ENCODE peak calls at places on chromosomes 7 and 10, in seven cellular contexts. One of them, this sample, is unnamed.

GRCh38 chr10:119205926-119206602 is 1.3 kb upstream of the GRK5 start:
- DNase-seq in GM12878: no peak
- DNase-seq in H1: no peak
- DNase-seq in K562: peak; percentile 25
- DNase-seq in HCT116: no peak
- DNase-seq in SK-N-SH: peak; percentile 47
- DNase-seq in HepG2: peak; percentile 83
- DNase-seq in this sample: no peak

GRCh38 chr10:102523250-102524029 is 19.7 kb downstream of the SUFU start:
- DNase-seq in GM12878: no peak
- DNase-seq in H1: no peak
- DNase-seq in K562: no peak
- DNase-seq in HCT116: no peak
- DNase-seq in SK-N-SH: no peak
- DNase-seq in HepG2: peak; percentile 23
- DNase-seq in this sample: no peak

GRCh38 chr7:114784756-114785155 is 137.1 kb upstream of the MDFIC start:
- DNase-seq in GM12878: no peak
- DNase-seq in H1: no peak
- DNase-seq in K562: no peak
- DNase-seq in HCT116: no peak
- DNase-seq in SK-N-SH: no peak
- DNase-seq in HepG2: no peak
- DNase-seq in this sample: peak; percentile 5

GRCh38 chr10:69407621-69408301 is 9.0 kb downstream of the TACR2 start:
- DNase-seq in GM12878: no peak
- DNase-seq in H1: no peak
- DNase-seq in K562: peak; percentile 56
- DNase-seq in HCT116: no peak
- DNase-seq in SK-N-SH: peak; percentile 74
- DNase-seq in HepG2: no peak
- DNase-seq in this sample: no peak

GRCh38 chr10:75040576-75040975 is 70.9 kb upstream of the SAMD8 start:
- DNase-seq in GM12878: no peak
- DNase-seq in H1: no peak
- DNase-seq in K562: no peak
- DNase-seq in HCT116: no peak
- DNase-seq in SK-N-SH: no peak
- DNase-seq in HepG2: no peak
- DNase-seq in this sample: no peak

GRCh38 chr7:2641406-2642393 is 9.9 kb downstream of the TTYH3 start:
- DNase-seq in GM12878: peak; percentile 47
- DNase-seq in H1: no peak
- DNase-seq in K562: no peak
- DNase-seq in HCT116: no peak
- DNase-seq in SK-N-SH: peak; percentile 75
- DNase-seq in HepG2: peak; percentile 71
- DNase-seq in this sample: no peak

GRCh38 chr7:104024632-104025031 is 35.2 kb upstream of the RELN start:
- DNase-seq in GM12878: no peak
- DNase-seq in H1: no peak
- DNase-seq in K562: no peak
- DNase-seq in HCT116: no peak
- DNase-seq in SK-N-SH: no peak
- DNase-seq in HepG2: peak; percentile 56
- DNase-seq in this sample: no peak

GRCh38 chr7:127794135-127794534 is 142.1 kb downstream of the SND1 start:
- DNase-seq in GM12878: no peak
- DNase-seq in H1: no peak
- DNase-seq in K562: no peak
- DNase-seq in HCT116: no peak
- DNase-seq in SK-N-SH: no peak
- DNase-seq in HepG2: no peak
- DNase-seq in this sample: no peak

GRCh38 chr7:30906520-30907240 is 5.0 kb upstream of the AQP1 start:
- DNase-seq in GM12878: no peak
- DNase-seq in H1: no peak
- DNase-seq in K562: no peak
- DNase-seq in HCT116: no peak
- DNase-seq in SK-N-SH: peak; percentile 68
- DNase-seq in HepG2: no peak
- DNase-seq in this sample: no peak

GRCh38 chr7:116953372-116953726 is at the start of gene ST7:
- DNase-seq in GM12878: no peak
- DNase-seq in H1: no peak
- DNase-seq in K562: peak; percentile 64
- DNase-seq in HCT116: peak; percentile 42
- DNase-seq in SK-N-SH: peak; percentile 87
- DNase-seq in HepG2: peak; percentile 50
- DNase-seq in this sample: peak; percentile 63

GRCh38 chr7:1468899-1469298 is 9.6 kb upstream of the MICALL2 start:
- DNase-seq in GM12878: no peak
- DNase-seq in H1: no peak
- DNase-seq in K562: no peak
- DNase-seq in HCT116: no peak
- DNase-seq in SK-N-SH: no peak
- DNase-seq in HepG2: no peak
- DNase-seq in this sample: no peak

GRCh38 chr7:23012186-23012585 is 1.7 kb downstream of the HYCC1 start:
- DNase-seq in GM12878: no peak
- DNase-seq in H1: no peak
- DNase-seq in K562: no peak
- DNase-seq in HCT116: no peak
- DNase-seq in SK-N-SH: no peak
- DNase-seq in HepG2: no peak
- DNase-seq in this sample: no peak

GRCh38 chr10:64288404-64288803 is 767.2 kb downstream of the REEP3 start:
- DNase-seq in GM12878: no peak
- DNase-seq in H1: no peak
- DNase-seq in K562: no peak
- DNase-seq in HCT116: no peak
- DNase-seq in SK-N-SH: no peak
- DNase-seq in HepG2: no peak
- DNase-seq in this sample: no peak

GRCh38 chr7:42907316-42907715 is 4.6 kb downstream of the C7orf25 start:
- DNase-seq in GM12878: no peak
- DNase-seq in H1: no peak
- DNase-seq in K562: no peak
- DNase-seq in HCT116: no peak
- DNase-seq in SK-N-SH: no peak
- DNase-seq in HepG2: no peak
- DNase-seq in this sample: no peak

GRCh38 chr10:77210645-77211044 is 427.0 kb downstream of the KCNMA1 start:
- DNase-seq in GM12878: no peak
- DNase-seq in H1: no peak
- DNase-seq in K562: no peak
- DNase-seq in HCT116: no peak
- DNase-seq in SK-N-SH: no peak
- DNase-seq in HepG2: no peak
- DNase-seq in this sample: no peak

GRCh38 chr10:84348860-84349259 is 20.5 kb downstream of the CCSER2 start:
- DNase-seq in GM12878: no peak
- DNase-seq in H1: no peak
- DNase-seq in K562: no peak
- DNase-seq in HCT116: no peak
- DNase-seq in SK-N-SH: no peak
- DNase-seq in HepG2: no peak
- DNase-seq in this sample: no peak

GRCh38 chr7:127251458-127252379 is 1.0 kb downstream of the GRM8 start:
- DNase-seq in GM12878: no peak
- DNase-seq in H1: no peak
- DNase-seq in K562: no peak
- DNase-seq in HCT116: no peak
- DNase-seq in SK-N-SH: peak; percentile 70
- DNase-seq in HepG2: no peak
- DNase-seq in this sample: no peak

GRCh38 chr10:80452688-80453391 is 1.3 kb upstream of the TSPAN14 start:
- DNase-seq in GM12878: no peak
- DNase-seq in H1: no peak
- DNase-seq in K562: no peak
- DNase-seq in HCT116: no peak
- DNase-seq in SK-N-SH: no peak
- DNase-seq in HepG2: no peak
- DNase-seq in this sample: no peak

GRCh38 chr7:17802056-17802455 is 138.2 kb downstream of the SNX13 start:
- DNase-seq in GM12878: no peak
- DNase-seq in H1: no peak
- DNase-seq in K562: no peak
- DNase-seq in HCT116: no peak
- DNase-seq in SK-N-SH: no peak
- DNase-seq in HepG2: no peak
- DNase-seq in this sample: no peak

GRCh38 chr10:59279476-59279875 is 82.9 kb downstream of the FAM13C start:
- DNase-seq in GM12878: no peak
- DNase-seq in H1: no peak
- DNase-seq in K562: no peak
- DNase-seq in HCT116: no peak
- DNase-seq in SK-N-SH: no peak
- DNase-seq in HepG2: no peak
- DNase-seq in this sample: no peak

GRCh38 chr10:122307669-122308486 is 36.8 kb downstream of the BTBD16 start:
- DNase-seq in GM12878: peak; percentile 31
- DNase-seq in H1: no peak
- DNase-seq in K562: no peak
- DNase-seq in HCT116: peak; percentile 97
- DNase-seq in SK-N-SH: no peak
- DNase-seq in HepG2: no peak
- DNase-seq in this sample: peak; percentile 11

GRCh38 chr10:79047875-79048638 is 20.7 kb upstream of the ZMIZ1 start:
- DNase-seq in GM12878: no peak
- DNase-seq in H1: no peak
- DNase-seq in K562: peak; percentile 86
- DNase-seq in HCT116: no peak
- DNase-seq in SK-N-SH: peak; percentile 91
- DNase-seq in HepG2: no peak
- DNase-seq in this sample: no peak

GRCh38 chr10:29634764-29635625 is at the start of gene SVIL:
- DNase-seq in GM12878: no peak
- DNase-seq in H1: no peak
- DNase-seq in K562: no peak
- DNase-seq in HCT116: no peak
- DNase-seq in SK-N-SH: no peak
- DNase-seq in HepG2: peak; percentile 61
- DNase-seq in this sample: no peak

DNA sequence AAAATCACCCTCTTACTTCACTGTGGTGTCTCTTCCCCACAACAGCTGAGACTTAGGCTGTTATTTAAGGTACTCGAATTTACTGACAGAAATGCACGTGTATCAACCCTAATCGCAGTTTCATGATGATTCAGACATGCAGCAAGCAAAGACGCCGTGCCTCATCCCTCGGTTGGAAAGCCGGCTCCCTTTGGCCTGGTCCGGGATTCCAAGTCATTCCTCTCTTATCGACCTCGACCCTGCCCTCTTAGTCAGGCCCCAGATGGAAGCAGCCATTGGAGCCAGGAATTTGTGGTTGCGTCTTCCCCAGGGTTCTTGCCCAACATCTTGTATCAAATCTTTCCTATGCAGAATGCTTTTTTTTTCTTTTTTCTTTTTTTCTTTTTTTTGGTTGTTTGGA is 229.5 kb downstream of the GATA3 start:
- DNase-seq in GM12878: no peak
- DNase-seq in H1: no peak
- DNase-seq in K562: no peak
- DNase-seq in HCT116: no peak
- DNase-seq in SK-N-SH: no peak
- DNase-seq in HepG2: no peak
- DNase-seq in this sample: no peak
- TF ChIP-seq JUND in GM12878: no peak
- TF ChIP-seq JUND in H1: no peak
- TF ChIP-seq JUND in K562: no peak
- TF ChIP-seq JUND in HCT116: no peak
- TF ChIP-seq JUND in SK-N-SH: no peak
- TF ChIP-seq JUND in HepG2: no peak
- TF ChIP-seq JUND in this sample: no peak

DNA sequence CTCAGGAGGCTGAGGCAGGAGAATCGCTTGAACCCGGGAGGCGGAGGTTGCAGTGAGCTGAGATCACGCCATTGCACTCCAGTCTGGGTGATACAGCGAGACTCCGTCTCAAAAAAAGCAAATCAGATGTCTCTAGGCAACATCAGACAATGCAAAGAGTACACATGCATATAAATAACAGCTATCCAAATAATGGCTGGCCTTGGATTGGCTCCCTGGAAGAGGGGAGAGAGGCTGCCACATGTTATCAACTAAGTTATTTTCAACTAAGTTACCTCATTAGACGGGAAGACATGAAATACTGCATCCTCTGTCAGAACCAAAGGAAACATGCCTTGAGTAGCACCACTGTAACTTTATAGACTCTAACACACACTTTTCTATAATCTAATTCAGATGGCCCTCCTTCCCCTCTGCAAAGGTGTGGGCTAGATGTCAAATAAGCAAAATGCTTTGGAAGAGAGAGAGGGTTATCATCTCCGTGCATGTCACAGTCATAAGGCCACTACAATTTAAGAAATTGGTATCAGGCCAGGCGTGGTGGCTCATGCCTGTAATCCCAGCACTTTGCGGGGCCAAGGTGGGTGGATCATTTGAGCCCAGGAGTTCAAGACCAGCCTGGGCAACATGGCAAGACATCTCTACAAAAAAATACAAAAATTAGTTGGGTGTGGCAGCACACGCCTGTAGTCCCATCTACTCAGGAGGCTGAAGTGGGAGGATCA is 22.5 kb upstream of the SPOCK2 start:
- DNase-seq in GM12878: no peak
- DNase-seq in H1: no peak
- DNase-seq in K562: no peak
- DNase-seq in HCT116: no peak
- DNase-seq in SK-N-SH: no peak
- DNase-seq in HepG2: no peak
- DNase-seq in this sample: no peak
- TF ChIP-seq JUND in GM12878: no peak
- TF ChIP-seq JUND in H1: no peak
- TF ChIP-seq JUND in K562: no peak
- TF ChIP-seq JUND in HCT116: no peak
- TF ChIP-seq JUND in SK-N-SH: no peak
- TF ChIP-seq JUND in HepG2: no peak
- TF ChIP-seq JUND in this sample: no peak

GRCh38 chr10:71467569-71468362 is 71.0 kb downstream of the CDH23 start:
- DNase-seq in GM12878: no peak
- DNase-seq in H1: no peak
- DNase-seq in K562: no peak
- DNase-seq in HCT116: no peak
- DNase-seq in SK-N-SH: no peak
- DNase-seq in HepG2: no peak
- DNase-seq in this sample: no peak
- TF ChIP-seq JUND in GM12878: no peak
- TF ChIP-seq JUND in H1: no peak
- TF ChIP-seq JUND in K562: no peak
- TF ChIP-seq JUND in HCT116: no peak
- TF ChIP-seq JUND in SK-N-SH: no peak
- TF ChIP-seq JUND in HepG2: no peak
- TF ChIP-seq JUND in this sample: no peak

DNA sequence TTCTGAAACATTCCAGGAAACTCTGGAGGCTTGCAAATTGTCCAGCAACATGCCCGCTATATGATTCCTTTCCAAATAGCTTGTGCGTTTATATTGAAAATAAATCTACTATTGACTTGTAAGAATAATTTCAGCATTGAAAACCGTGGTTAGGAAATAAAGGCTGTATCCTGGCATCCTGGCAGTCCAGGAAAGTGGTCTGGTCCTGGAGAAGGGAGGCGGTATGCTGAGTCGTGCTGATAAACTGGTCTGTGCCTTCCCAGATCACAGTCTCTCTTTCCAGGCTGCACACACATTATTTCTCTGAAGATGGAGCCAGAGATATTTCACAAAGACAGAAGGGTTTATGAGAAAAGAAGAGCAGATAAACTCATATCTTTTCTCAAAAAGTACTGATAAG is 350.1 kb upstream of the COBL start:
- DNase-seq in GM12878: no peak
- DNase-seq in H1: no peak
- DNase-seq in K562: no peak
- DNase-seq in HCT116: no peak
- DNase-seq in SK-N-SH: peak; percentile 53
- DNase-seq in HepG2: no peak
- DNase-seq in this sample: no peak
- TF ChIP-seq JUND in GM12878: no peak
- TF ChIP-seq JUND in H1: no peak
- TF ChIP-seq JUND in K562: no peak
- TF ChIP-seq JUND in HCT116: no peak
- TF ChIP-seq JUND in SK-N-SH: no peak
- TF ChIP-seq JUND in HepG2: no peak
- TF ChIP-seq JUND in this sample: no peak

This sample was measured in T47D.